ENCODE peak calls at places on chromosomes 4 and X, in ten cellular contexts. One of them, this sample, is unnamed.

GRCh38 chrX:149453030-149453429 is 52.1 kb downstream of the IDS start:
- DNase-seq in naive thymus-derived CD4-positive, alpha-beta T cell: no peak
- DNase-seq in heart left ventricle: no peak
- DNase-seq in uterus: no peak
- DNase-seq in MG63: peak; percentile 54
- DNase-seq in PC-3: peak; percentile 46
- DNase-seq in body of pancreas: no peak
- DNase-seq in Caco-2: no peak
- DNase-seq in left lung: no peak
- DNase-seq in MM.1S: no peak
- DNase-seq in this sample: no peak

GRCh38 chrX:22481436-22481835 is 208.7 kb downstream of the CBLL2 start:
- DNase-seq in naive thymus-derived CD4-positive, alpha-beta T cell: no peak
- DNase-seq in heart left ventricle: no peak
- DNase-seq in uterus: no peak
- DNase-seq in MG63: no peak
- DNase-seq in PC-3: no peak
- DNase-seq in body of pancreas: no peak
- DNase-seq in Caco-2: no peak
- DNase-seq in left lung: no peak
- DNase-seq in MM.1S: no peak
- DNase-seq in this sample: no peak

GRCh38 chr4:81052119-81053068 is 21.9 kb downstream of the BMP3 start:
- DNase-seq in naive thymus-derived CD4-positive, alpha-beta T cell: no peak
- DNase-seq in heart left ventricle: peak; percentile 41
- DNase-seq in uterus: no peak
- DNase-seq in MG63: peak; percentile 5
- DNase-seq in PC-3: peak; percentile 74
- DNase-seq in body of pancreas: peak; percentile 77
- DNase-seq in Caco-2: peak; percentile 65
- DNase-seq in left lung: peak; percentile 36
- DNase-seq in MM.1S: peak; percentile 96
- DNase-seq in this sample: peak; percentile 33

GRCh38 chr4:149964001-149964400 is 114.2 kb upstream of the DCLK2 start:
- DNase-seq in naive thymus-derived CD4-positive, alpha-beta T cell: no peak
- DNase-seq in heart left ventricle: no peak
- DNase-seq in uterus: no peak
- DNase-seq in MG63: no peak
- DNase-seq in PC-3: no peak
- DNase-seq in body of pancreas: no peak
- DNase-seq in Caco-2: no peak
- DNase-seq in left lung: no peak
- DNase-seq in MM.1S: no peak
- DNase-seq in this sample: no peak

GRCh38 chr4:182478475-182478874 is 235.3 kb downstream of the TENM3 start:
- DNase-seq in naive thymus-derived CD4-positive, alpha-beta T cell: peak; percentile 1
- DNase-seq in heart left ventricle: no peak
- DNase-seq in uterus: no peak
- DNase-seq in MG63: no peak
- DNase-seq in PC-3: peak; percentile 68
- DNase-seq in body of pancreas: no peak
- DNase-seq in Caco-2: peak; percentile 30
- DNase-seq in left lung: no peak
- DNase-seq in MM.1S: peak; percentile 76
- DNase-seq in this sample: no peak

GRCh38 chr4:66991521-66991920 is 553.8 kb downstream of the CENPC start:
- DNase-seq in naive thymus-derived CD4-positive, alpha-beta T cell: no peak
- DNase-seq in heart left ventricle: no peak
- DNase-seq in uterus: no peak
- DNase-seq in MG63: no peak
- DNase-seq in PC-3: peak; percentile 38
- DNase-seq in body of pancreas: no peak
- DNase-seq in Caco-2: no peak
- DNase-seq in left lung: no peak
- DNase-seq in MM.1S: no peak
- DNase-seq in this sample: no peak

GRCh38 chr4:41751325-41752061 is 3.0 kb upstream of the PHOX2B start:
- DNase-seq in naive thymus-derived CD4-positive, alpha-beta T cell: no peak
- DNase-seq in heart left ventricle: no peak
- DNase-seq in uterus: no peak
- DNase-seq in MG63: no peak
- DNase-seq in PC-3: no peak
- DNase-seq in body of pancreas: no peak
- DNase-seq in Caco-2: no peak
- DNase-seq in left lung: no peak
- DNase-seq in MM.1S: no peak
- DNase-seq in this sample: no peak

GRCh38 chrX:120653000-120653399 is 23.1 kb upstream of the C1GALT1C1 start:
- DNase-seq in naive thymus-derived CD4-positive, alpha-beta T cell: no peak
- DNase-seq in heart left ventricle: no peak
- DNase-seq in uterus: no peak
- DNase-seq in MG63: no peak
- DNase-seq in PC-3: no peak
- DNase-seq in body of pancreas: no peak
- DNase-seq in Caco-2: no peak
- DNase-seq in left lung: no peak
- DNase-seq in MM.1S: no peak
- DNase-seq in this sample: no peak

GRCh38 chr4:155679343-155679742 is 12.7 kb downstream of the GUCY1A1 start:
- DNase-seq in naive thymus-derived CD4-positive, alpha-beta T cell: no peak
- DNase-seq in heart left ventricle: peak; percentile 56
- DNase-seq in uterus: no peak
- DNase-seq in MG63: peak; percentile 42
- DNase-seq in PC-3: peak; percentile 93
- DNase-seq in body of pancreas: no peak
- DNase-seq in Caco-2: no peak
- DNase-seq in left lung: peak; percentile 64
- DNase-seq in MM.1S: no peak
- DNase-seq in this sample: no peak

GRCh38 chr4:102174800-102175199 is 170.5 kb downstream of the SLC39A8 start:
- DNase-seq in naive thymus-derived CD4-positive, alpha-beta T cell: no peak
- DNase-seq in heart left ventricle: no peak
- DNase-seq in uterus: no peak
- DNase-seq in MG63: peak; percentile 51
- DNase-seq in PC-3: peak; percentile 32
- DNase-seq in body of pancreas: no peak
- DNase-seq in Caco-2: no peak
- DNase-seq in left lung: no peak
- DNase-seq in MM.1S: no peak
- DNase-seq in this sample: no peak

GRCh38 chr4:102168580-102168979 is 176.7 kb downstream of the SLC39A8 start:
- DNase-seq in naive thymus-derived CD4-positive, alpha-beta T cell: no peak
- DNase-seq in heart left ventricle: no peak
- DNase-seq in uterus: no peak
- DNase-seq in MG63: no peak
- DNase-seq in PC-3: no peak
- DNase-seq in body of pancreas: no peak
- DNase-seq in Caco-2: no peak
- DNase-seq in left lung: no peak
- DNase-seq in MM.1S: no peak
- DNase-seq in this sample: no peak

GRCh38 chr4:102172341-102172740 is 172.9 kb downstream of the SLC39A8 start:
- DNase-seq in naive thymus-derived CD4-positive, alpha-beta T cell: no peak
- DNase-seq in heart left ventricle: no peak
- DNase-seq in uterus: no peak
- DNase-seq in MG63: no peak
- DNase-seq in PC-3: no peak
- DNase-seq in body of pancreas: no peak
- DNase-seq in Caco-2: no peak
- DNase-seq in left lung: no peak
- DNase-seq in MM.1S: no peak
- DNase-seq in this sample: no peak

GRCh38 chr4:102169345-102169744 is 175.9 kb downstream of the SLC39A8 start:
- DNase-seq in naive thymus-derived CD4-positive, alpha-beta T cell: no peak
- DNase-seq in heart left ventricle: no peak
- DNase-seq in uterus: no peak
- DNase-seq in MG63: no peak
- DNase-seq in PC-3: no peak
- DNase-seq in body of pancreas: peak; percentile 10
- DNase-seq in Caco-2: peak; percentile 7
- DNase-seq in left lung: no peak
- DNase-seq in MM.1S: no peak
- DNase-seq in this sample: no peak

DNA sequence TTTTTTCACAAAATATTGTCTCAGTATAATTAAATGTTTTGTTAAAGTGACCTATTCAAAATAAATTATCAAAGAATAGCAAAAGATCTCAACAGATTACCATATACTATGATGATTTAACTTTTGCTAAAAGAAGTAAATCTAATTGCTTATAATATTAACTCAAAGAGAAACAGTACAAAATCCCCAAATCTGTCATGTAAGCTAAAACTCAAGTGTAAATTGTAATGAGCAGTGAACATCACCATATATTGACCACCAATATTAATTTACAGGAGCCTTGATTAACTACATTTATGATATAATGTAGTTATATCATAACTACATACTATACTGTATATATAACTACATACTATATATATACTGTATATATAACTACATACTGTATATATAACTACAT is 174.4 kb downstream of the SLC39A8 start:
- DNase-seq in naive thymus-derived CD4-positive, alpha-beta T cell: no peak
- DNase-seq in heart left ventricle: no peak
- DNase-seq in uterus: no peak
- DNase-seq in MG63: no peak
- DNase-seq in PC-3: no peak
- DNase-seq in body of pancreas: no peak
- DNase-seq in Caco-2: no peak
- DNase-seq in left lung: no peak
- DNase-seq in MM.1S: no peak
- DNase-seq in this sample: no peak
- H3K9me3 ChIP-seq in naive thymus-derived CD4-positive, alpha-beta T cell: no peaks in the 10 kb centered on the region
- H3K9me3 ChIP-seq in heart left ventricle: no peaks in the 10 kb centered on the region
- H3K9me3 ChIP-seq in uterus: no peaks in the 10 kb centered on the region
- H3K9me3 ChIP-seq in MG63: no peaks in the 10 kb centered on the region
- H3K9me3 ChIP-seq in PC-3: no peaks in the 10 kb centered on the region
- H3K9me3 ChIP-seq in body of pancreas: no peaks in the 10 kb centered on the region
- H3K9me3 ChIP-seq in Caco-2: no peaks in the 10 kb centered on the region
- H3K9me3 ChIP-seq in left lung: no peaks in the 10 kb centered on the region
- H3K9me3 ChIP-seq in MM.1S: no peaks in the 10 kb centered on the region
- H3K9me3 ChIP-seq in this sample: no peaks in the 10 kb centered on the region

GRCh38 chrX:42976729-42977366 is 198.9 kb upstream of the PPP1R2C start:
- DNase-seq in naive thymus-derived CD4-positive, alpha-beta T cell: no peak
- DNase-seq in heart left ventricle: no peak
- DNase-seq in uterus: no peak
- DNase-seq in MG63: no peak
- DNase-seq in PC-3: no peak
- DNase-seq in body of pancreas: peak; percentile 5
- DNase-seq in Caco-2: peak; percentile 64
- DNase-seq in left lung: no peak
- DNase-seq in MM.1S: no peak
- DNase-seq in this sample: no peak

GRCh38 chrX:42978655-42979379 is 200.9 kb upstream of the PPP1R2C start:
- DNase-seq in naive thymus-derived CD4-positive, alpha-beta T cell: no peak
- DNase-seq in heart left ventricle: no peak
- DNase-seq in uterus: no peak
- DNase-seq in MG63: no peak
- DNase-seq in PC-3: no peak
- DNase-seq in body of pancreas: no peak
- DNase-seq in Caco-2: no peak
- DNase-seq in left lung: no peak
- DNase-seq in MM.1S: no peak
- DNase-seq in this sample: no peak

GRCh38 chrX:42973321-42973720 is 195.4 kb upstream of the PPP1R2C start:
- DNase-seq in naive thymus-derived CD4-positive, alpha-beta T cell: no peak
- DNase-seq in heart left ventricle: no peak
- DNase-seq in uterus: no peak
- DNase-seq in MG63: no peak
- DNase-seq in PC-3: no peak
- DNase-seq in body of pancreas: no peak
- DNase-seq in Caco-2: no peak
- DNase-seq in left lung: no peak
- DNase-seq in MM.1S: no peak
- DNase-seq in this sample: no peak

DNA sequence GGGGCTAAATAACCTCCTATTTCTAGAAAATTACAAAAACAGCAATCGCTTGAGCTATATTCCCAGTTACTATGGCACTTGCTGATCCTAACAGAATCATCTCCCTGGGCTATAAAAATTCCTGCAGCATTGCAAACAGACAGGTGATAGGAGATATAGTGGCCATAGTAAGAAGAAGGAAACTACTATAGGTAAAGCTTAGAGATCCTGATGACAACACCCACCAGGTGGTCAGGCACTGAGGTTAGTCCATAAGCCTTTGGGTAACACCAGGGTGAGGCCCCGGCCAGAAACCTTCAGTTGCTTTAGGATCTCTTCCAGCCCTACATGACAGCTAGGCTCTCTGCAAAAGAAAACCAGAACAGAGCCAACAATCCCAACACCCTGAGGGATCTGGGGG is 197.9 kb upstream of the PPP1R2C start:
- DNase-seq in naive thymus-derived CD4-positive, alpha-beta T cell: no peak
- DNase-seq in heart left ventricle: no peak
- DNase-seq in uterus: no peak
- DNase-seq in MG63: no peak
- DNase-seq in PC-3: no peak
- DNase-seq in body of pancreas: no peak
- DNase-seq in Caco-2: no peak
- DNase-seq in left lung: no peak
- DNase-seq in MM.1S: no peak
- DNase-seq in this sample: no peak
- H3K9me3 ChIP-seq in naive thymus-derived CD4-positive, alpha-beta T cell: no peaks in the 10 kb centered on the region
- H3K9me3 ChIP-seq in heart left ventricle: no peaks in the 10 kb centered on the region
- H3K9me3 ChIP-seq in uterus: no peaks in the 10 kb centered on the region
- H3K9me3 ChIP-seq in MG63: no peaks in the 10 kb centered on the region
- H3K9me3 ChIP-seq in PC-3: no peaks in the 10 kb centered on the region
- H3K9me3 ChIP-seq in body of pancreas: no peaks in the 10 kb centered on the region
- H3K9me3 ChIP-seq in Caco-2: peaks cover 13% of the 10 kb centered on the region
- H3K9me3 ChIP-seq in left lung: no peaks in the 10 kb centered on the region
- H3K9me3 ChIP-seq in MM.1S: no peaks in the 10 kb centered on the region
- H3K9me3 ChIP-seq in this sample: no peaks in the 10 kb centered on the region

GRCh38 chr4:1255151-1255550 is 6.2 kb upstream of the CTBP1 start:
- DNase-seq in naive thymus-derived CD4-positive, alpha-beta T cell: no peak
- DNase-seq in heart left ventricle: no peak
- DNase-seq in uterus: no peak
- DNase-seq in MG63: no peak
- DNase-seq in PC-3: no peak
- DNase-seq in body of pancreas: no peak
- DNase-seq in Caco-2: no peak
- DNase-seq in left lung: no peak
- DNase-seq in MM.1S: no peak
- DNase-seq in this sample: no peak
- H3K9me3 ChIP-seq in naive thymus-derived CD4-positive, alpha-beta T cell: no peaks in the 10 kb centered on the region
- H3K9me3 ChIP-seq in heart left ventricle: no peaks in the 10 kb centered on the region
- H3K9me3 ChIP-seq in uterus: no peaks in the 10 kb centered on the region
- H3K9me3 ChIP-seq in MG63: peaks cover 12% of the 10 kb centered on the region
- H3K9me3 ChIP-seq in PC-3: no peaks in the 10 kb centered on the region
- H3K9me3 ChIP-seq in body of pancreas: no peaks in the 10 kb centered on the region
- H3K9me3 ChIP-seq in Caco-2: peaks cover 19% of the 10 kb centered on the region
- H3K9me3 ChIP-seq in left lung: no peaks in the 10 kb centered on the region
- H3K9me3 ChIP-seq in MM.1S: no peaks in the 10 kb centered on the region
- H3K9me3 ChIP-seq in this sample: no peaks in the 10 kb centered on the region

DNA sequence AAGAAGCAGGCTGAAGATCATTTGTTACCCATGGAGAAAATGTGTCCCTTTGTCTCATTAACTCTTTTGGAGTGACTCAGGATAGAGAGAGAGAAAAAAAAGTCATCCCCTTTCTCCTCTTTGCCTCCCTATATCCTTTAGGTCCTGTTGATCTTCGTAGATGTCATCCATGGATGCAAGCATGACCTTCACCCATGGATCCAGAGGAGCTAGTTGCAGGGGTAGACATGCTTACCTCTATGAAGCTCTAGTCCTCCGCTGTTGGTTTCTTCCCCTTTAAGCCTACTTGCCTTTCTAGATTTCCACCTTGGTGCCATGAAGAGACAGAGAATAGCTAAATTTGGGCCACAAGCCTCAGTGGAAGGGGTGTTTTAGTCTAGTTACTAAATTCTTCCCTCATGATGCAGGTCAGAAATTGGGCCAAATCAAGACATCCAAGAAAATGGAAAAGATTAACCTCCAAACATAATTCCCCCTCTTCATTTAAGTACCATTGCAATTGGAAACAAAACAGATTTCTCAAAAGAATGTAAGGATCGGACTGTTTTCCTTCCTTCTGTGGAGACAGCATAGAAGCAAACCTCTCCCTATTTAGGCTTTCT is 178.4 kb downstream of the TECRL start:
- DNase-seq in naive thymus-derived CD4-positive, alpha-beta T cell: no peak
- DNase-seq in heart left ventricle: no peak
- DNase-seq in uterus: no peak
- DNase-seq in MG63: no peak
- DNase-seq in PC-3: peak; percentile 15
- DNase-seq in body of pancreas: no peak
- DNase-seq in Caco-2: no peak
- DNase-seq in left lung: no peak
- DNase-seq in MM.1S: peak; percentile 27
- DNase-seq in this sample: no peak
- H3K9me3 ChIP-seq in naive thymus-derived CD4-positive, alpha-beta T cell: peaks cover 3% of the 10 kb centered on the region
- H3K9me3 ChIP-seq in heart left ventricle: peaks cover 65% of the 10 kb centered on the region
- H3K9me3 ChIP-seq in uterus: peaks cover 12% of the 10 kb centered on the region
- H3K9me3 ChIP-seq in MG63: no peaks in the 10 kb centered on the region
- H3K9me3 ChIP-seq in PC-3: peaks cover 49% of the 10 kb centered on the region
- H3K9me3 ChIP-seq in body of pancreas: peaks cover 32% of the 10 kb centered on the region
- H3K9me3 ChIP-seq in Caco-2: no peaks in the 10 kb centered on the region
- H3K9me3 ChIP-seq in left lung: no peaks in the 10 kb centered on the region
- H3K9me3 ChIP-seq in MM.1S: no peaks in the 10 kb centered on the region
- H3K9me3 ChIP-seq in this sample: peaks cover 34% of the 10 kb centered on the region